ENCODE peak calls at places on chromosomes 5 and 9, in six cellular contexts. X is fibroblast of lung; Z is SJSA1; A is naive thymus-derived CD4-positive, alpha-beta T cell; E is endodermal cell; Y is endothelial cell of umbilical vein. K is an unnamed sample.

GRCh38 chr5:126383755-126384154 is 39.5 kb upstream of the GRAMD2B start:
- DNase-seq in X (no peak), Z (peak; percentile 46), Y (no peak), A (no peak), E (no peak), K (no peak)

GRCh38 chr9:91907387-91908292 is 42.4 kb downstream of the ROR2 start:
- DNase-seq in A (no peak), Y (no peak), Z (no peak), E (peak; percentile 84), X (no peak), K (peak; percentile 30)

GRCh38 chr9:133921866-133922265 is 70.3 kb downstream of the VAV2 start:
- DNase-seq in E (no peak), X (no peak), Z (no peak), A (no peak), Y (no peak), K (no peak)

GRCh38 chr9:38016375-38017120 is 52.5 kb downstream of the SHB start:
- DNase-seq in E (no peak), X (no peak), Y (no peak), A (no peak), Z (peak; percentile 90), K (peak; percentile 92)

GRCh38 chr9:88979021-88979420 is 12.2 kb upstream of the S1PR3 start:
- DNase-seq in Z (no peak), A (no peak), X (no peak), E (no peak), Y (no peak), K (no peak)

GRCh38 chr9:95092321-95093072 is 225.0 kb downstream of the FANCC start:
- DNase-seq in Y (peak; percentile 20), E (no peak), Z (peak; percentile 90), A (no peak), X (peak; percentile 84), K (peak; percentile 96)

GRCh38 chr5:8944005-8944404 is 601.9 kb downstream of the SEMA5A start:
- DNase-seq in X (peak; percentile 82), Y (no peak), E (no peak), A (no peak), Z (no peak), K (peak; percentile 15)

GRCh38 chr9:88196456-88196855 is 58.2 kb upstream of the SPATA31C2 start:
- DNase-seq in X (no peak), Y (no peak), E (no peak), Z (peak; percentile 26), A (no peak), K (no peak)

DNA sequence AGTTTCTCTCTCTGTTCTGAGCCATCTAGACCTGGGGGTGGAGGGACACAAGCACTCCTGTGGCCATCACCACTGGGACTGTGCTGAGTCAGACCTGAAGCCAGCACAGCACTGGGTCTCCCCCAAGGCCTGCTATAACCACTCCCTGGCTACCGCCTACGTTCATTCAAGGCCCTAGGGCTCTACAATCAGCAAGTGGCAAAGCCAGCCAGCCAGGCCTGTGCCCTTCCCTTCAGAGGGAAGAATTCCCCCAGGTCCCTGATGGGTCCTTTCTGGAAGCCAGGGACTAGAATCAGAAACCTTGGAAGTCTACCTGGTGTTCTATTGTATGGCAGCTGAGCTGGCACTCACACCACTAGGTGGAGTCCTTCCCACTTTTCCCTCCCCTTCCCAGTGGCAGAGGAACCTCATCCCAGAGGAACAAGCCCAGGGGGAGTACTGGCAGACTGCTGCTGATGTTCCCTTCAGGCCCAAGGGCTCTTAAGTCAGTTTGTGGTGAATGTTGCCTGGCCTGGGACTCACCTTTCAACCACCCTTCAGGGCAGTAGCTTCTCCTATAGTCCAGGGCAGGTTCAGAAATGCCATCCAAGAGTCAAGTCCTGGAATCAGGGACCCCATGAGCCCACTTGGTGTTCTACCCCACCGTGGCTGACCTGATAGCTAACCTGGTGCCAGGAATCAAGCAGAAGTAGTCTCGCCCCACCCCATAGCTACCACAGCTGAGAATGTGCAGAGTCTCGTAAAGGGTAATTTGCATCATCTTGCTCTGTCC is 20.0 kb downstream of the JMY start:
- DNase-seq in Z (peak; percentile 48), X (peak; percentile 34), A (no peak), Y (peak; percentile 48), E (peak; percentile 92), K (peak; percentile 5)
- H3K27ac ChIP-seq in Z (no peak overlapping the region), X (no peak overlapping the region), A (no peak overlapping the region), Y (no peak overlapping the region), E (no peak overlapping the region), K (no peak overlapping the region)

GRCh38 chr9:130659699-130660248 is 4.6 kb upstream of the PRDM12 start:
- DNase-seq in E (peak; percentile 77), X (no peak), Y (no peak), Z (no peak), A (no peak), K (no peak)
- H3K4me3 ChIP-seq in E (no peak overlapping the region), X (no peak overlapping the region), Y (no peak overlapping the region), Z (no peak overlapping the region), A (no peak overlapping the region), K (no peak overlapping the region)

DNA sequence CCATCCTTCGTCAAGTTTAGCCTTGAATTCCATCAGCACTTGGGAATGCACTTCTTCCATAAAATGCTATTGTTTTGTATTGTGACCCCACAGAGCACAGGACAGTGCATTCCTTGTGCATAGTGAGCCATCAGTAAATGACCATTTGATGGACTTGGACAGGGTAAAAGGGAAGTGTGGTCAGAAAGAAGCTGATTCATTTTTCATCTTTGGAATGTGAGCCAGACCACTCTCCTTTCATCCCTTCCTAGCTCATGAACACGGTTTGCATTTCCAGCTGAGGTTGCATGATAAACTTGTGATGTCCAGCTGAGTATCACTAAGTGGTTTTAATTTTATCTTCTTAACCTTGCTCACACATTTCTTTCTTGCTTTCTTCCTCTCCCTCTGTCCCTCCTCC is 101.4 kb downstream of the NUDT12 start:
- DNase-seq in Z (peak; percentile 47), E (no peak), A (no peak), X (no peak), Y (no peak), K (peak; percentile 96)
- H3K27ac ChIP-seq in Z (peak overlapping the region; percentile 23), E (no peak overlapping the region), A (no peak overlapping the region), X (no peak overlapping the region), Y (no peak overlapping the region), K (no peak overlapping the region)

GRCh38 chr5:141882594-141883183 is 4.5 kb upstream of the PCDH1 start:
- DNase-seq in A (no peak), E (no peak), Z (no peak), Y (no peak), X (no peak), K (no peak)
- H3K4me3 ChIP-seq in A (no peak overlapping the region), E (peak overlapping the region; percentile 69), Z (no peak overlapping the region), Y (no peak overlapping the region), X (no peak overlapping the region), K (no peak overlapping the region)

GRCh38 chr9:127185181-127185580 is 62.7 kb upstream of the ANGPTL2 start:
- DNase-seq in A (no peak), X (no peak), Y (no peak), E (no peak), Z (no peak), K (no peak)
- H3K27ac ChIP-seq in A (no peak overlapping the region), X (peak overlapping the region; percentile 96), Y (no peak overlapping the region), E (no peak overlapping the region), Z (no peak overlapping the region), K (no peak overlapping the region)

GRCh38 chr5:41508186-41508585 is 2.2 kb downstream of the PLCXD3 start:
- DNase-seq in Z (no peak), A (no peak), Y (no peak), E (no peak), X (no peak), K (no peak)
- H3K4me3 ChIP-seq in Z (no peak overlapping the region), A (no peak overlapping the region), Y (no peak overlapping the region), E (peak overlapping the region; percentile 84), X (no peak overlapping the region), K (no peak overlapping the region)

GRCh38 chr5:103541567-103541966 is 21.0 kb downstream of the NUDT12 start:
- DNase-seq in E (no peak), X (no peak), Y (no peak), Z (no peak), A (no peak), K (no peak)
- H3K27ac ChIP-seq in E (no peak overlapping the region), X (no peak overlapping the region), Y (no peak overlapping the region), Z (no peak overlapping the region), A (no peak overlapping the region), K (no peak overlapping the region)

GRCh38 chr5:150778517-150779396 is at the start of gene SMIM3:
- DNase-seq in Z (peak; percentile 74), E (peak; percentile 94), Y (peak; percentile 58), X (peak; percentile 75), A (peak; percentile 50), K (peak; percentile 54)

GRCh38 chr5:150779397-150780179 is 1.0 kb downstream of the SMIM3 start:
- DNase-seq in X (peak; percentile 57), E (peak; percentile 87), A (no peak), Y (no peak), Z (no peak), K (peak; percentile 61)

GRCh38 chr5:150778103-150778516 is 447 bp upstream of the SMIM3 start:
- DNase-seq in Z (peak; percentile 61), A (no peak), Y (peak; percentile 65), E (no peak), X (no peak), K (peak; percentile 76)

GRCh38 chr5:150780180-150780692 is 1.7 kb downstream of the SMIM3 start:
- DNase-seq in E (no peak), Z (no peak), X (peak; percentile 86), Y (no peak), A (no peak), K (peak; percentile 61)

GRCh38 chr5:150777685-150778084 is 872 bp upstream of the SMIM3 start:
- DNase-seq in X (peak; percentile 26), Z (no peak), Y (no peak), E (no peak), A (no peak), K (no peak)
- H3K4me3 ChIP-seq in X (peak overlapping the region; percentile 83), Z (no peak overlapping the region), Y (no peak overlapping the region), E (peak overlapping the region; percentile 89), A (peak overlapping the region; percentile 80), K (peak overlapping the region; percentile 78)

GRCh38 chr5:125177340-125177739 is 430.9 kb upstream of the ZNF608 start:
- DNase-seq in Y (no peak), E (no peak), Z (no peak), A (no peak), X (no peak), K (no peak)

GRCh38 chr5:125179617-125180016 is 433.2 kb upstream of the ZNF608 start:
- DNase-seq in Z (no peak), Y (no peak), A (no peak), X (no peak), E (no peak), K (no peak)

GRCh38 chr5:125181955-125182354 is 435.5 kb upstream of the ZNF608 start:
- DNase-seq in Y (no peak), X (no peak), E (no peak), Z (no peak), A (no peak), K (no peak)

GRCh38 chr5:125181159-125181558 is 434.7 kb upstream of the ZNF608 start:
- DNase-seq in Y (no peak), A (no peak), X (peak; percentile 23), E (no peak), Z (no peak), K (no peak)

DNA sequence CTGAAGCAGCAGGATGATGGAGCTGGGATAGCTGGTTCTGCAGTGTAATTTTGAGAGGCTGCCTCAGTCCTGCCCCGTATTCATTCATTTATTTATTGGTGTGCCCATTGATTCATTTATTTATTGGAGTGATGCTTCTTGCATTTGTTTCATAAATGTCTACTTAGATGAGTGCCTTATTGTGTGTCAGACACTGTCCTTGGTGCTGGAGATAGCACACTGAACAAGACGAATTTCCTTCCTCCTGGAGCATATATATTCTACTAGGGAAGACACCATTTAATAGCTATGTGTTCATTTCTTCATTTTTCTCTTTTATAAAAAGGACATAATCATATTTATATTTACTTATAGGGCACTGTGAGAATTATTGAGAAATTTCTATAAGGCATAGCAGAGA is 433.8 kb upstream of the ZNF608 start:
- DNase-seq in A (no peak), X (peak; percentile 46), Z (no peak), Y (peak; percentile 28), E (no peak), K (no peak)
- H3K27ac ChIP-seq in A (no peak overlapping the region), X (no peak overlapping the region), Z (no peak overlapping the region), Y (no peak overlapping the region), E (no peak overlapping the region), K (no peak overlapping the region)